ENCODE peak calls at places on chromosomes 12 and 14, in four cellular contexts. P, G, W and Y are unnamed samples.

GRCh38 chr12:17571047-17571446 is 518.9 kb downstream of the RERGL start:
- DNase-seq in P (no peak), G (no peak), W (no peak), Y (no peak)

GRCh38 chr12:80186727-80187217 is 87.4 kb downstream of the OTOGL start:
- DNase-seq in P (no peak), G (peak), W (peak), Y (peak)

GRCh38 chr12:40028296-40028695 is 77.6 kb downstream of the SLC2A13 start:
- DNase-seq in P (no peak), G (no peak), W (no peak), Y (no peak)

GRCh38 chr12:132506730-132507538 is 17.0 kb downstream of the FBRSL1 start:
- DNase-seq in P (peak), G (no peak), W (peak), Y (no peak)

GRCh38 chr12:54195736-54196347 is 7.1 kb upstream of the SMUG1 start:
- DNase-seq in P (no peak), G (no peak), W (no peak), Y (no peak)

GRCh38 chr14:101350021-101350420 is 211.3 kb upstream of the DIO3 start:
- DNase-seq in P (no peak), G (no peak), W (no peak), Y (no peak)

GRCh38 chr12:105986779-105987686 is 151.7 kb downstream of the NUAK1 start:
- DNase-seq in P (no peak), G (no peak), W (no peak), Y (peak)

GRCh38 chr12:103350116-103350515 is 145.7 kb downstream of the C12orf42 start:
- DNase-seq in P (no peak), G (no peak), W (no peak), Y (no peak)

GRCh38 chr12:46258129-46258528 is 10.7 kb downstream of the SLC38A1 start:
- DNase-seq in P (no peak), G (no peak), W (no peak), Y (no peak)

GRCh38 chr12:120713861-120714482 is 3.7 kb downstream of the UNC119B start:
- DNase-seq in P (no peak), G (peak), W (peak), Y (peak)

GRCh38 chr12:113334786-113335539 is at the start of gene SLC8B1:
- DNase-seq in P (peak), G (peak), W (peak), Y (no peak)

GRCh38 chr12:93784339-93785086 is 107.3 kb downstream of the CRADD start:
- DNase-seq in P (peak), G (peak), W (no peak), Y (no peak)

GRCh38 chr12:51075390-51075789 is 8.0 kb downstream of the CSRNP2 start:
- DNase-seq in P (no peak), G (no peak), W (no peak), Y (no peak)

GRCh38 chr14:72644038-72644437 is 249.9 kb downstream of the DPF3 start:
- DNase-seq in P (no peak), G (no peak), W (no peak), Y (no peak)

GRCh38 chr12:68414988-68415387 is 82.8 kb upstream of the MDM1 start:
- DNase-seq in P (no peak), G (no peak), W (no peak), Y (no peak)

GRCh38 chr12:112409064-112409905 is at the start of gene RPL6:
- DNase-seq in P (peak), G (peak), W (peak), Y (peak)

GRCh38 chr14:54637829-54638446 is 71.0 kb downstream of the SAMD4A start:
- DNase-seq in P (no peak), G (no peak), W (no peak), Y (no peak)

GRCh38 chr12:16492240-16492639 is 113.7 kb downstream of the LMO3 start:
- DNase-seq in P (no peak), G (no peak), W (peak), Y (no peak)

GRCh38 chr12:42128327-42128726 is 16.3 kb downstream of the GXYLT1 start:
- DNase-seq in P (no peak), G (no peak), W (no peak), Y (no peak)

GRCh38 chr12:61452076-61452475 is 808.1 kb upstream of the USP15 start:
- DNase-seq in P (no peak), G (no peak), W (no peak), Y (peak)

GRCh38 chr14:60102389-60102788 is 10.7 kb downstream of the PCNX4 start:
- DNase-seq in P (no peak), G (no peak), W (no peak), Y (no peak)

GRCh38 chr12:90622431-90622830 is 332.5 kb downstream of the CCER1 start:
- DNase-seq in P (no peak), G (no peak), W (no peak), Y (no peak)

GRCh38 chr14:70993931-70994330 is 86.7 kb downstream of the PCNX1 start:
- DNase-seq in P (no peak), G (no peak), W (no peak), Y (no peak)

GRCh38 chr14:70987042-70987441 is 79.8 kb downstream of the PCNX1 start:
- DNase-seq in P (no peak), G (no peak), W (no peak), Y (no peak)

GRCh38 chr14:70988452-70988851 is 81.2 kb downstream of the PCNX1 start:
- DNase-seq in P (no peak), G (no peak), W (no peak), Y (no peak)
- H3K27ac ChIP-seq in P (peak), G (no peak), W (no peak), Y (no peak)

DNA sequence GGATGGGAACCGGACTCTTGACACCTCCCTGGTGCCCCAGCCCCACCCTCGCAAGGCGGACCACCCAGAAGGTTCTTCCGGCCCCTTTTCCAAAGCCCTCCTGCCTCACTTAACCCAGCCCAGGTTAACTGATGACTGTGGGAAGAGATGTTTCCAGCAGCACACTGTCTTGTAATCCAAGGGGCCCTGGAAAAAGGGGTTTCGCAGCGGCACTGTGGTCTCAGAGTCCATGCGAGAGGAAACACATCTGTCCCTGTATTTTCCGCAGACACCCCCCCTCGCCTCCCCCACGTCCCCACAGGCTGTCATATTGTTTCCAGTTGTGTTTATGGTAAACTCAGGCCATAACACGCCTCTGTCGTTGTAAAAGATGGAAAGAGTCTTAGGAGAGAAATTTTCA is 22.7 kb upstream of the FZD10 start:
- DNase-seq in P (no peak), G (no peak), W (no peak), Y (no peak)
- H3K27ac ChIP-seq in P (no peak), G (no peak), W (no peak), Y (no peak)

DNA sequence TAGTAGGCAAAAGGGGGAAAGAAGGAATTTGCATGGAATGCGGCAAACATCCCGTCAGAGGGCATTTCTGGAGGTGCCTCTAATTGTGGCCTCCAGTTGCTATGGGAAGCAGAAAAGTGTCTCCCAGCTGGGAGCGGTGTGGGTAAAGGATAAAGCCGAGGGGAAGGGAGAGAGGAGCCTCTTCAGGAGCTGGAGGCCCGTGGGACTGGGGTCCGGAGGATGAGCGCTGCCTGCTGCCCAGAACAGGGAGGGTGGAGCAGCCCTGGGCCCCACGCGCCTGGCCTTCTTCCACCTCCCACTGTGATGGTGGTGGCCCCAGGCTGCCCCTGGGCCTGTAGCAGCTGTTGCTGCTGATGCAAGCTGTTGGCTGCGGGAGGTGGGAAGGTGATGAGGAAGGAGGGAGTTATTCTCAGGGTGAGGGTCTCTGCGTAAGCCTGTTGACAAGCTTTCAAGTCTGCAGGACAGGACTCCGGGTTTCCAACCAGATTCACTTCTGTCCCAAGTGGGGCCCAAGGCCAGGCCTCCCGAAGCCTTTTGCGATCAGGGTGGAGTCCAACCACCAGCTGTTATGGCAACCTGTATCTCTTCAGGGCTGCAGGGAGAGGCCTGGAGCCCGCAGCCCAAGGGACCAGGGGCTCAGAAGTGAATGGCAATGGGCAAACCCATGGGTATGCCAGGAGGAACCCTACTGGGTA is 19.1 kb upstream of the PGF start:
- DNase-seq in P (peak), G (no peak), W (peak), Y (no peak)
- H3K27ac ChIP-seq in P (peak), G (no peak), W (no peak), Y (no peak)

GRCh38 chr14:51668870-51669269 is 17.2 kb downstream of the FRMD6 start:
- DNase-seq in P (no peak), G (no peak), W (no peak), Y (no peak)
- H3K27ac ChIP-seq in P (no peak), G (no peak), W (no peak), Y (no peak)

GRCh38 chr14:38950676-38951075 is 152.4 kb downstream of the SEC23A start:
- DNase-seq in P (no peak), G (no peak), W (no peak), Y (no peak)

GRCh38 chr14:38951451-38951850 is 151.6 kb downstream of the SEC23A start:
- DNase-seq in P (no peak), G (no peak), W (no peak), Y (no peak)

GRCh38 chr14:38947343-38947742 is 155.7 kb downstream of the SEC23A start:
- DNase-seq in P (no peak), G (no peak), W (no peak), Y (no peak)

GRCh38 chr14:38948576-38948975 is 154.5 kb downstream of the SEC23A start:
- DNase-seq in P (no peak), G (no peak), W (no peak), Y (no peak)

DNA sequence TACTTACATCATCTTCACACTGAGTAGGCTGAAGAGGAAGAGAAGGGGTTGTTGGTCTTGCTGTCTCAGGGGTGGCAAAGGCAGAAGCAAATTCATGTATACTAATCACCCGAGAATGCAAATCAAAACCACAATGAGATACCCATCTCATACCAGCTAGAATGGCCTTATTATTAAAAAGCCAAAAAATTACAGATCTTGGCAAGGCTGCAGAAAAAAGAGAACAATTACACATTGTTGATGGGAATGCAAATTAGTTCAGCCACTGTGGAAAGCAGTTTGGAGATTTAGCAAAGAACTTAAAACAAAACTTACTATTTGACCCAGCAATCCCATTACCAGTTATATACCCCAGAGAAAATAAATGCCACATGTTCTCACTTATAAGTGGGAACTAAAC is 154.9 kb downstream of the SEC23A start:
- DNase-seq in P (no peak), G (no peak), W (no peak), Y (no peak)
- H3K27ac ChIP-seq in P (no peak), G (no peak), W (no peak), Y (no peak)

GRCh38 chr14:68603682-68604360 is 189.0 kb downstream of the ZFP36L1 start:
- DNase-seq in P (no peak), G (no peak), W (no peak), Y (no peak)
- H3K27ac ChIP-seq in P (no peak), G (no peak), W (no peak), Y (no peak)